ENCODE peak calls at places on chromosomes 3 and 15, in four cellular contexts. D is neuronal stem cell, Q is H1, R is mesendoderm. W is an unnamed sample.

GRCh38 chr3:161474139-161474538 is 22.5 kb upstream of the OTOL1 start:
- DNase-seq in D (no peak), R (no peak), Q (no peak), W (no peak)

GRCh38 chr3:97996988-97997387 is 24.8 kb upstream of the RIOX2 start:
- DNase-seq in Q (no peak), D (no peak), R (no peak), W (no peak)

GRCh38 chr15:67783303-67783702 is 42.0 kb upstream of the SKOR1 start:
- DNase-seq in Q (no peak), R (no peak), D (no peak), W (no peak)

GRCh38 chr3:161149529-161149928 is 44.4 kb upstream of the B3GALNT1 start:
- DNase-seq in D (no peak), R (peak), Q (no peak), W (no peak)

GRCh38 chr3:14831916-14832430 is 13.2 kb downstream of the FGD5 start:
- DNase-seq in D (no peak), Q (no peak), R (no peak), W (no peak)

GRCh38 chr3:101513419-101513986 is 491 bp upstream of the SENP7 start:
- DNase-seq in D (no peak), R (no peak), Q (no peak), W (no peak)

GRCh38 chr3:32176989-32177701 is 61.3 kb upstream of the CMTM8 start:
- DNase-seq in R (peak), Q (peak), D (peak), W (peak)

GRCh38 chr3:25397150-25397549 is 30.9 kb upstream of the RARB start:
- DNase-seq in R (no peak), D (no peak), Q (no peak), W (no peak)

GRCh38 chr3:72375237-72376154 is 472.7 kb downstream of the SHQ1 start:
- DNase-seq in D (no peak), Q (no peak), R (no peak), W (no peak)

GRCh38 chr3:45719761-45720487 is 30.7 kb downstream of the SACM1L start:
- DNase-seq in Q (no peak), R (no peak), D (no peak), W (no peak)

GRCh38 chr3:152177757-152178156 is 91.0 kb upstream of the MBNL1 start:
- DNase-seq in R (no peak), D (no peak), Q (no peak), W (no peak)

GRCh38 chr15:89104172-89104564 is 15.9 kb downstream of the ABHD2 start:
- DNase-seq in R (no peak), D (no peak), Q (no peak), W (no peak)

GRCh38 chr3:58063022-58063421 is 54.8 kb downstream of the FLNB start:
- DNase-seq in Q (no peak), D (no peak), R (no peak), W (no peak)

GRCh38 chr3:100458814-100459213 is 33.6 kb upstream of the TMEM45A start:
- DNase-seq in R (no peak), Q (no peak), D (no peak), W (no peak)

GRCh38 chr3:48747703-48748102 is 30.7 kb upstream of the IP6K2 start:
- DNase-seq in Q (no peak), D (no peak), R (no peak), W (no peak)

GRCh38 chr15:61115679-61116078 is 113.4 kb downstream of the RORA start:
- DNase-seq in D (no peak), Q (no peak), R (no peak), W (no peak)

GRCh38 chr15:95170587-95171380 is 939.4 kb downstream of the MCTP2 start:
- DNase-seq in Q (no peak), R (no peak), D (no peak), W (no peak)

GRCh38 chr15:67564590-67565345 is 22.3 kb downstream of the MAP2K5 start:
- DNase-seq in D (no peak), Q (no peak), R (no peak), W (no peak)

GRCh38 chr15:100100926-100101325 is 240.8 kb downstream of the ADAMTS17 start:
- DNase-seq in R (no peak), Q (no peak), D (no peak), W (no peak)

GRCh38 chr3:172622156-172622555 is 88.7 kb downstream of the NCEH1 start:
- DNase-seq in Q (no peak), D (no peak), R (peak), W (no peak)

GRCh38 chr3:127590282-127590592 is 296 bp downstream of the TPRA1 start:
- DNase-seq in Q (no peak), D (no peak), R (no peak), W (no peak)

GRCh38 chr3:112931737-112932521 is 43.0 kb downstream of the CD200R1 start:
- DNase-seq in Q (no peak), D (no peak), R (no peak), W (no peak)

GRCh38 chr3:23576379-23576959 is 229.3 kb upstream of the UBE2E1 start:
- DNase-seq in D (no peak), R (no peak), Q (no peak), W (no peak)

GRCh38 chr3:12884104-12884742 is 42.9 kb upstream of the RPL32 start:
- DNase-seq in D (no peak), Q (no peak), R (no peak), W (no peak)

GRCh38 chr15:52783191-52783829 is 6.8 kb downstream of the ONECUT1 start:
- DNase-seq in D (peak), Q (peak), R (peak), W (peak)

GRCh38 chr15:52783929-52784798 is 6.0 kb downstream of the ONECUT1 start:
- DNase-seq in R (peak), Q (peak), D (peak), W (peak)

GRCh38 chr15:52782514-52782913 is 7.6 kb downstream of the ONECUT1 start:
- DNase-seq in R (no peak), Q (no peak), D (no peak), W (no peak)

GRCh38 chr15:52778457-52778856 is 11.7 kb downstream of the ONECUT1 start:
- DNase-seq in R (peak), D (no peak), Q (peak), W (peak)

DNA sequence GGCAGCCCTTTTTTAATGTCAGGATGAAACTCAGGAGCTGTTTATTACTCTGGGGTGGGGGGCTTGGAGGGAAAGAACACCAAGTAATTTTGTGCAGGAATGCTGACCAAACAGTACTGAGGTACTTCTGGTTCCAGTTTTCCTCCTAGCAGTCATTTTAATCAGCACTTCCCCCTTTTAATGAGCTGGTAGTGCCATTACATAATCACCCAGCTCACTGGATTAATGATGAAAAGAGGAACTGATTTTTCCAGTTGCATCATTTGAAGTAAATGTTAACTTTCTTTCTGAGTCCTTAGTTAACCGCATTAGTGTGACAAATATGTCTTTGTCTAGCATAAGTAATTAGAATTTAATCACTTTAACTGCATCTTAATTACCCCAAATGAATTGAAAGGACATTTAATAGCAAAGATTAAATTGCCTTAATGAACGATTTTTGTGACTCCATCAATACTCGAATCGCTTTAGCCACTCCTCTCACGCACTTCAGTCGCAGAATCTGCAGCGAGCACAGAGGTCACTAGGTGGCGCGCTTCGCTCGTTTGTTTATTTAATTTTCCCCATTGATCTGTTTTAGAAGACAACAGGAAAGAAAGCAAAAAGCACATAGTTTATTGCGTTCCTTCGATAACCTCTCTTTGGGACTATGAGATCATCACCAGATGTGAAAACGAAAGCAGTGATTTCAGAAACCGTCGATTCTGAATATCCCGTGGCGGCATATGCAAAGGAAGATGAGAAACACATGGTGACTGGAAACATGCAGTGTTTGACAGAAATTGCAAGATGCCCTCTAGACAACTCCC is 9.8 kb downstream of the ONECUT1 start:
- DNase-seq in D (peak), R (peak), Q (peak), W (peak)
- H3K4ac ChIP-seq in D (no peak), R (no peak), Q (no peak), W (no peak)

GRCh38 chr15:57237676-57238075 is 138.6 kb upstream of the CGNL1 start:
- DNase-seq in Q (no peak), R (no peak), D (no peak), W (no peak)

GRCh38 chr15:57235865-57236264 is 140.4 kb upstream of the CGNL1 start:
- DNase-seq in R (peak), D (peak), Q (no peak), W (no peak)

GRCh38 chr15:57236561-57237281 is 139.6 kb upstream of the CGNL1 start:
- DNase-seq in D (peak), Q (no peak), R (no peak), W (no peak)

GRCh38 chr15:57235186-57235585 is 141.1 kb upstream of the CGNL1 start:
- DNase-seq in R (no peak), Q (no peak), D (no peak), W (no peak)

GRCh38 chr15:57237282-57237642 is 139.0 kb upstream of the CGNL1 start:
- DNase-seq in D (peak), R (peak), Q (no peak), W (no peak)
- H3K4ac ChIP-seq in D (no peak), R (no peak), Q (no peak), W (no peak)

GRCh38 chr15:48077785-48078184 is 43.0 kb upstream of the SLC24A5 start:
- DNase-seq in R (no peak), Q (no peak), D (no peak), W (no peak)

GRCh38 chr15:48072941-48073340 is 47.8 kb upstream of the SLC24A5 start:
- DNase-seq in D (no peak), Q (no peak), R (no peak), W (no peak)

GRCh38 chr15:48076454-48076853 is 44.3 kb upstream of the SLC24A5 start:
- DNase-seq in D (no peak), Q (no peak), R (no peak), W (no peak)

DNA sequence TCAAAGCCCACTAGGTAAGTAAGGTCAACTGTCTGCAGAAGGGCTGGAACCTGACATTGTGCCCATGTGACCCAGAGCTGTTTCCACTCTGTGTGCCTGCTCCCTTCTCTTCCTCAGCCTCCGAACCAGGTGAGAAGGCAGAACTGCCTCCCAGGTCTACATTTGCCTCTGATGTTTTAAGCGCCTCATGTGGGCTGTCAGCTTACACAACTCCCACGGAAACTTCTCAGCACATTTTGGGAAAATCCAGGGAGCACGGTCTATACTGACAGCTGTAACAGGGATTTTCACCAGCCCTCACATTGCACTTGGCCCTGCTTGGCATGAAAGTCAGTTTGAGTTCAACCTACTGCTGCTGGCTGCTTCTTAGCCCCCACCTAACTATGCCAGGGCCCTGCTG is 46.9 kb upstream of the SLC24A5 start:
- DNase-seq in Q (no peak), R (no peak), D (no peak), W (no peak)
- H3K4ac ChIP-seq in Q (no peak), R (no peak), D (no peak), W (no peak)

GRCh38 chr3:154280161-154280560 is 44.1 kb downstream of the DHX36 start:
- DNase-seq in R (no peak), D (no peak), Q (no peak), W (no peak)
- H3K4ac ChIP-seq in R (no peak), D (no peak), Q (no peak), W (no peak)

DNA sequence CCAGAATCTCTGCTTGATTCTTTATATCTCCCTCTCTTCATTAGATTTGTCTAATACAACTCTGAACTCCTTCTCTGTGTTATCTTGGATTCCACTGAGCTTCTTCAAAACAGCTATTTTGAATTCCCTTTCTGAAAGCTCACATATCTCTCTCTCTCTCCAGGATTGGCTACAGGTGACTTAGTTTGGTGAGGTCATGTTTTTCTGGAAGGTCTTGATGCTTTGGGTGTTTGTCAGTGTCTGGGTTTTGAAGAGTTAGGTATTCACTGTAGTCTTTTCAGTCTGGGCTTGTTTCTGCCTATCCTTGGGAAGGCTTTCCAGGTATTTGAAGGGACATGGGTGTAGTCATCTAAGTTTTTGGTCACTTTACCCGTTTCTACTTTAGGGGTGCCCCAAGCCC is 781.8 kb downstream of the FHIT start:
- DNase-seq in R (no peak), D (no peak), Q (no peak), W (no peak)
- H3K4ac ChIP-seq in R (no peak), D (no peak), Q (no peak), W (no peak)

GRCh38 chr3:43863966-43864933 is 173.5 kb downstream of the ABHD5 start:
- DNase-seq in Q (no peak), R (no peak), D (no peak), W (peak)

GRCh38 chr3:43865887-43866528 is 175.3 kb downstream of the ABHD5 start:
- DNase-seq in Q (peak), D (no peak), R (no peak), W (peak)

GRCh38 chr3:43867673-43868072 is 176.9 kb downstream of the ABHD5 start:
- DNase-seq in D (no peak), Q (no peak), R (no peak), W (peak)

GRCh38 chr3:43865376-43865775 is 174.6 kb downstream of the ABHD5 start:
- DNase-seq in D (no peak), Q (peak), R (no peak), W (peak)

GRCh38 chr3:43866529-43867353 is 176.0 kb downstream of the ABHD5 start:
- DNase-seq in R (no peak), D (no peak), Q (no peak), W (no peak)
- H3K4ac ChIP-seq in R (no peak), D (no peak), Q (no peak), W (no peak)

GRCh38 chr3:64272842-64273241 is 47.6 kb upstream of the PRICKLE2 start:
- DNase-seq in Q (no peak), R (no peak), D (no peak), W (no peak)

GRCh38 chr3:64276131-64276530 is 50.9 kb upstream of the PRICKLE2 start:
- DNase-seq in Q (no peak), R (no peak), D (no peak), W (no peak)

GRCh38 chr3:64278631-64279030 is 53.4 kb upstream of the PRICKLE2 start:
- DNase-seq in D (no peak), Q (no peak), R (peak), W (no peak)
- H3K4ac ChIP-seq in D (no peak), Q (no peak), R (no peak), W (no peak)

DNA sequence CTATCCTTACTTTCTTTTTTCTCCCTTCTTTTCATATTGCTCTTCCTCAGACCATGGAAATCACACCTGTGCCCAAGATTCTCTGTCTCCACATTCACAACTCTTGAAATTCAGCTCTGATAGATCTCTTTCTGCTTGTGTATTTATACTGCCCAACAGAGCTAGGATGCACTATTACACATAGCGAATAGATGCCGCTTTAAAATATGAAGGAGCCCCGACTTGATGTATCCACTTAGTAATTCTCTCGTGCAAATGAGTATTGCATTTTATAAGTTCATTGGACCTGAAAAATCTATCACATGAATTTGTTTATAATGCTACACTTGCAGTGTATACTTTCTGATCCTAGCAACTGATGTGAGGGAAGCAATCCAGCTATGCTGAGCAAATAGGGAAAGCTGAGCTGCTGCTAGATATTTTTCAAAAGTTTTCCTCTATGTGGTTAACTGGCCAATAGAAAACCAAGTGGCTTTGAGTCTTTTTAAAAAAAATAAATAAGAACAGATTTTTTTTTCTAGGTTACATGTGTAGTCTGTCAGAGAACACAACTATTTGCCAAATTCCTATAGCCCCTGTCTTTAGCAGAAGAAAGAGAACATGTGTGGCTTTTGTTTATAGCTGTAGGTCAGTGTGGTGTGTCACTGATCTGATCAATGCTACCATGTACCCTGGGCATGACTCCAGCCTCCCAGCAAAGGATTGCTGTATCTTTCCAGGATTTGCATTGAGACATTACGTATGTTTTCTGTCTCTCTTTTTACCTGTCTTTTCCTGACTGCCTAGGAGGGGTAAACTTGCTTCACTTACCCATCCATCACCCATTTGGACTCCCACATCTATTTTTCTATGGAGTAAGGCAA is 64.2 kb upstream of the LEKR1 start:
- DNase-seq in D (no peak), Q (no peak), R (no peak), W (no peak)
- H3K4ac ChIP-seq in D (no peak), Q (no peak), R (no peak), W (no peak)

GRCh38 chr15:92805080-92805708 is 94.9 kb upstream of the CHD2 start:
- DNase-seq in Q (no peak), D (no peak), R (no peak), W (no peak)

GRCh38 chr15:92801774-92802464 is 98.2 kb upstream of the CHD2 start:
- DNase-seq in R (peak), Q (no peak), D (no peak), W (no peak)

GRCh38 chr15:92801412-92801773 is 98.7 kb upstream of the CHD2 start:
- DNase-seq in R (peak), D (no peak), Q (no peak), W (no peak)

GRCh38 chr15:92803536-92803851 is 96.6 kb upstream of the CHD2 start:
- DNase-seq in D (no peak), R (no peak), Q (no peak), W (no peak)

GRCh38 chr15:92803852-92804609 is 96.1 kb upstream of the CHD2 start:
- DNase-seq in R (peak), Q (no peak), D (no peak), W (no peak)
- H3K4ac ChIP-seq in R (no peak), Q (no peak), D (no peak), W (no peak)